ENCODE peak calls at places on chromosome 6, in five cellular contexts. G, N, P, H and W are unnamed samples.

GRCh38 chr6:28985396-28986164 is 19.5 kb downstream of the ZNF311 start:
- DNase-seq in G (no peak), N (peak), P (peak), H (no peak), W (peak)

GRCh38 chr6:20953019-20953418 is 418.8 kb downstream of the CDKAL1 start:
- DNase-seq in G (no peak), N (no peak), P (no peak), H (no peak), W (no peak)

GRCh38 chr6:6196762-6197161 is 123.7 kb downstream of the F13A1 start:
- DNase-seq in G (no peak), N (no peak), P (no peak), H (no peak), W (no peak)

GRCh38 chr6:139407718-139408222 is 33.3 kb upstream of the CITED2 start:
- DNase-seq in G (no peak), N (no peak), P (no peak), H (no peak), W (no peak)

GRCh38 chr6:122580731-122581130 is 29.5 kb upstream of the PKIB start:
- DNase-seq in G (no peak), N (no peak), P (no peak), H (no peak), W (no peak)

GRCh38 chr6:42200035-42200434 is 5.3 kb upstream of the GUCA1B start:
- DNase-seq in G (no peak), N (no peak), P (no peak), H (no peak), W (no peak)

GRCh38 chr6:169427856-169428255 is 174.2 kb upstream of the THBS2 start:
- DNase-seq in G (no peak), N (no peak), P (no peak), H (no peak), W (no peak)

GRCh38 chr6:14288910-14289309 is 171.3 kb downstream of the CD83 start:
- DNase-seq in G (no peak), N (no peak), P (no peak), H (no peak), W (no peak)

GRCh38 chr6:104653786-104654185 is 205.9 kb downstream of the HACE1 start:
- DNase-seq in G (no peak), N (no peak), P (no peak), H (no peak), W (no peak)

GRCh38 chr6:121881974-121882667 is 446.7 kb downstream of the GJA1 start:
- DNase-seq in G (no peak), N (no peak), P (no peak), H (no peak), W (no peak)